ENCODE peak calls at places on chromosomes 11 and 22, in four cellular contexts. P, V, E and Q are unnamed samples.

GRCh38 chr11:3157381-3158130 is 7.6 kb downstream of the OSBPL5 start:
- DNase-seq in P (no peak), V (no peak), E (no peak), Q (no peak)

GRCh38 chr22:38696606-38697005 is 4.1 kb downstream of the JOSD1 start:
- DNase-seq in P (peak; percentile 68), V (no peak), E (peak; percentile 61), Q (no peak)

GRCh38 chr11:6438979-6439571 is 1.7 kb downstream of the HPX start:
- DNase-seq in P (peak; percentile 43), V (no peak), E (peak; percentile 68), Q (peak; percentile 58)

GRCh38 chr11:47523491-47524199 is 29.3 kb downstream of the CELF1 start:
- DNase-seq in P (no peak), V (no peak), E (peak; percentile 43), Q (no peak)

GRCh38 chr11:10261821-10262220 is 32.2 kb downstream of the SBF2 start:
- DNase-seq in P (no peak), V (no peak), E (no peak), Q (no peak)

GRCh38 chr11:18239655-18240054 is 3.1 kb upstream of the SAA4 start:
- DNase-seq in P (no peak), V (no peak), E (no peak), Q (no peak)

GRCh38 chr22:43298062-43298801 is 44.9 kb downstream of the SCUBE1 start:
- DNase-seq in P (no peak), V (no peak), E (no peak), Q (no peak)

GRCh38 chr11:7527029-7527428 is 13.2 kb downstream of the PPFIBP2 start:
- DNase-seq in P (no peak), V (no peak), E (no peak), Q (no peak)

GRCh38 chr11:112806876-112807275 is 154.3 kb upstream of the NCAM1 start:
- DNase-seq in P (no peak), V (no peak), E (no peak), Q (no peak)

GRCh38 chr11:96342971-96343711 is at the start of gene MAML2:
- DNase-seq in P (peak; percentile 79), V (peak; percentile 84), E (peak; percentile 86), Q (peak; percentile 94)

GRCh38 chr11:96342131-96342970 is 644 bp downstream of the MAML2 start:
- DNase-seq in P (no peak), V (no peak), E (no peak), Q (no peak)

GRCh38 chr11:96340555-96340885 is 2.5 kb downstream of the MAML2 start:
- DNase-seq in P (no peak), V (no peak), E (no peak), Q (no peak)

GRCh38 chr11:96339704-96340554 is 3.1 kb downstream of the MAML2 start:
- DNase-seq in P (no peak), V (no peak), E (no peak), Q (no peak)

DNA sequence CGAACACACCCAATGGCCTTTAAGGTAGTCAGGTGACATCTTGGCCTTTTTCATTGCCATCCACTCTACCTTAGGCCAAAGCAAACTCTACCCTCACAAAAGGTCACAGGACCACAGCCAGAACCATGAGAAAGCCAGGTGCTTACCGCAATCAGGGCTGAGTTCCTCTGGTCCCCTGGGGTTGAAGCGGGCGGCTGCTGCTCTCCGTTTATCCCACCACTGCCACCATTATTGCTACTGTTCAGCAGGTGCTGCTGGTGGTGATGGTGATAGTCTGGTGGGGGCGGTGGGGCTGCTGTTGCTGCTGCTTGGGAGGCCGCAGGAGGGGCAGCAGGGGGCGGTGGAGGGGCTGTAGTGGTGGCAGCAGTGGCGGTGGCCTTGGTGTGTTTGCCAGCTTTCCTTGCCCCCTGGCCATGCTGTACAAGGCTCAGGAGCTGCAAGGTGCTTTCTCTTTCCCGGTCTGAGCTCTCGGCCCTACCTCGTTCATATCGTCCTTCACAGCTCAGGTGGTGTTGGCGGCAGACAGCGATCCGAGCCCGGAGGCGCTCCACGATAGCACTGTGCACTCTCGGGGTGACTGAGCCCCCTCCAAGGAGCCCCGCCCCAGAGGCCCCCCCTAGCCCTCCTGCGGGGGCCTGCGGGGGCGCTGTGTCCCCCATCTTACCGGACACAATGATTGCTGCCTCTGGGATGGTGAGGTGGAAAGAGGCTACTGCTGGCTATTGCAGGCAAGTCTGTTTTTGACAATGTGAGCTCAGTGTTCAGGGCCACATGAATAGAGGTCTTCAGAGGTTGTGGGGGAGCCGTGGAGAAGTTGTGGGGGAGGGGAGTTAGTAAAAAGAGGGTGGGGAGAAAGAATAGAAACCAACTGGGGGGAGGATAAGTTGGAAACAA is 1.5 kb downstream of the MAML2 start:
- DNase-seq in P (no peak), V (no peak), E (peak; percentile 9), Q (peak; percentile 46)
- TF ChIP-seq MAX in P (no peak), V (no peak), E (no peak), Q (no peak)

GRCh38 chr22:29370556-29370955 is 17.8 kb downstream of the AP1B1 start:
- DNase-seq in P (no peak), V (no peak), E (no peak), Q (no peak)

GRCh38 chr22:29369460-29369859 is 18.9 kb downstream of the AP1B1 start:
- DNase-seq in P (no peak), V (peak; percentile 33), E (no peak), Q (peak; percentile 42)
- TF ChIP-seq MAX in P (no peak), V (peak; percentile 42), E (no peak), Q (no peak)

GRCh38 chr11:16871368-16871767 is 132.9 kb downstream of the C11orf58 start:
- DNase-seq in P (no peak), V (no peak), E (no peak), Q (no peak)
- TF ChIP-seq MAX in P (no peak), V (no peak), E (no peak), Q (no peak)

GRCh38 chr11:72229336-72229924 is 4.9 kb downstream of the INPPL1 start:
- DNase-seq in P (no peak), V (no peak), E (no peak), Q (no peak)
- TF ChIP-seq MAX in P (no peak), V (no peak), E (no peak), Q (no peak)